ENCODE peak calls at places on chromosomes 6 and 20, in four cellular contexts. L is endothelial cell of umbilical vein, C is A549, R is K562. D is an unnamed sample.

GRCh38 chr6:1849686-1850580 is 240.2 kb downstream of the FOXC1 start:
- DNase-seq in L (peak), C (no peak), R (no peak), D (no peak)

GRCh38 chr6:108587258-108588059 is 26.7 kb downstream of the FOXO3 start:
- DNase-seq in L (peak), C (no peak), R (peak), D (no peak)

GRCh38 chr20:63127700-63128364 is 88.1 kb downstream of the YTHDF1 start:
- DNase-seq in L (no peak), C (no peak), R (no peak), D (peak)

GRCh38 chr6:98572579-98572978 is 261.8 kb upstream of the POU3F2 start:
- DNase-seq in L (no peak), C (no peak), R (no peak), D (no peak)

GRCh38 chr20:14093652-14094051 is 98.3 kb downstream of the MACROD2 start:
- DNase-seq in L (no peak), C (no peak), R (no peak), D (no peak)

GRCh38 chr20:13586133-13586532 is 52.6 kb downstream of the TASP1 start:
- DNase-seq in L (no peak), C (no peak), R (no peak), D (no peak)

GRCh38 chr20:62666736-62667529 is 24.6 kb downstream of the SLCO4A1 start:
- DNase-seq in L (peak), C (no peak), R (no peak), D (no peak)

GRCh38 chr20:60999256-60999655 is 252.8 kb upstream of the CDH4 start:
- DNase-seq in L (no peak), C (no peak), R (no peak), D (no peak)

GRCh38 chr6:64520050-64520449 is 884.4 kb downstream of the PHF3 start:
- DNase-seq in L (peak), C (peak), R (no peak), D (no peak)

GRCh38 chr6:9408718-9409117 is 973.4 kb upstream of the SLC35B3 start:
- DNase-seq in L (no peak), C (no peak), R (no peak), D (no peak)

GRCh38 chr6:14489445-14489844 is 371.9 kb downstream of the CD83 start:
- DNase-seq in L (no peak), C (no peak), R (no peak), D (no peak)

GRCh38 chr20:6235510-6235909 is 112.7 kb upstream of the FERMT1 start:
- DNase-seq in L (no peak), C (no peak), R (no peak), D (no peak)

GRCh38 chr6:126696921-126697693 is 357.2 kb downstream of the CENPW start:
- DNase-seq in L (no peak), C (no peak), R (no peak), D (no peak)

GRCh38 chr20:43973231-43973630 is 58.6 kb downstream of the TOX2 start:
- DNase-seq in L (no peak), C (no peak), R (no peak), D (no peak)

GRCh38 chr20:38737887-38738286 is 10.4 kb upstream of the ACTR5 start:
- DNase-seq in L (no peak), C (no peak), R (no peak), D (no peak)

GRCh38 chr6:4922488-4923037 is 81.3 kb downstream of the RPP40 start:
- DNase-seq in L (peak), C (no peak), R (no peak), D (no peak)

GRCh38 chr6:41452763-41453162 is 93.4 kb upstream of the FOXP4 start:
- DNase-seq in L (no peak), C (no peak), R (no peak), D (no peak)

GRCh38 chr20:37534401-37535157 is 6.9 kb upstream of the BLCAP start:
- DNase-seq in L (peak), C (peak), R (peak), D (no peak)

GRCh38 chr6:135325624-135326424 is 144.7 kb downstream of the MYB start:
- DNase-seq in L (no peak), C (no peak), R (peak), D (no peak)

GRCh38 chr6:42410861-42411260 is 40.9 kb downstream of the TRERF1 start:
- DNase-seq in L (no peak), C (no peak), R (no peak), D (no peak)

GRCh38 chr6:70103798-70104197 is 199.1 kb downstream of the COL9A1 start:
- DNase-seq in L (no peak), C (no peak), R (peak), D (peak)

GRCh38 chr6:116685437-116685993 is 4.5 kb downstream of the KPNA5 start:
- DNase-seq in L (no peak), C (no peak), R (no peak), D (no peak)

GRCh38 chr6:163530406-163530805 is 115.9 kb downstream of the QKI start:
- DNase-seq in L (no peak), C (no peak), R (no peak), D (no peak)

GRCh38 chr20:49297605-49298530 is 20.0 kb upstream of the ZNFX1 start:
- DNase-seq in L (no peak), C (no peak), R (no peak), D (no peak)

GRCh38 chr6:125612400-125612846 is 137.0 kb upstream of the HEY2 start:
- DNase-seq in L (no peak), C (no peak), R (no peak), D (no peak)

GRCh38 chr6:110053395-110054240 is 75.5 kb downstream of the GPR6 start:
- DNase-seq in L (peak), C (peak), R (peak), D (no peak)

GRCh38 chr20:63734946-63735858 is 1.3 kb upstream of the LIME1 start:
- DNase-seq in L (no peak), C (no peak), R (no peak), D (no peak)

DNA sequence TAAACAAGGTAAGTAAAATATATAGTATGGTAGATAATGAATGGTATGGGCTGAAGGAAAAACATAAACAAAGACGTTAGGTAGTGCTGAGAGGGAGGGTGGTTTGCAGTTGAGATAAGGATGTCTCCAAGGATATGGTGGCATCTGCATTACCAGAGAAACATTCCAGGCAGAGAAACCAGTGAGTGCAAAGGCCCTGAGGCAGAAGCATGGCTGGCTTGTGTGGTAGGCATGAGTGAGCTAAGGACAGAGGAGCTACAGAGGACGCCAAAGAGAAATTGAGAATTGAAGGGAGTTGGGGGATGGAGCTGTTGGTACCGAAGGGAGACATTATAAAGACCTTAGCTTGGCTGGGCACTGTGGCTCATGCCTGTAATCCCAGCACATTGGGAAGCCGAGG is 18.4 kb upstream of the TFAP2A start:
- DNase-seq in L (no peak), C (no peak), R (no peak), D (no peak)
- TF ChIP-seq JUN in L (no peak), C (no peak), R (no peak), D (no peak)

DNA sequence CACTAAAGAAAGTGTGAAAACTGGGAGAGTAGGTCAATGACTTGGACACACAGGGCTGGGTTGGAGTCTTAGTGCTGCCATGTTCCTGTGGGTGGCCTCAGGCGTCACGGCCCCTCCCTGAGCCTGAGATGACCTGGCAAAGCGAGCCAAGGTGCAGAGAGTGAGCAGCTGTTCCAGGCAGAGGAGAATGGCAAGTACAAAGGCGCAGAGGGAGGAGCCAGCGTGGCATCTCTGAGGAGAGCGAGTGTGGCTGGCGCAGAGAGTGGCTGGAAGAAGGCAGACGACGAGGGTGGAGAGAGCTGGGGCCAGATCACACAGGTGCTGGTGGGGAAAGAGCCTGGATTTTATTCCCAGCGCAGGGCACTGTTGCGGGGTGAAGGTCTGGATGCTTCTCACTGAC is 20.6 kb upstream of the CHMP4B start:
- DNase-seq in L (no peak), C (no peak), R (no peak), D (no peak)
- TF ChIP-seq JUN in L (no peak), C (no peak), R (no peak), D (no peak)

DNA sequence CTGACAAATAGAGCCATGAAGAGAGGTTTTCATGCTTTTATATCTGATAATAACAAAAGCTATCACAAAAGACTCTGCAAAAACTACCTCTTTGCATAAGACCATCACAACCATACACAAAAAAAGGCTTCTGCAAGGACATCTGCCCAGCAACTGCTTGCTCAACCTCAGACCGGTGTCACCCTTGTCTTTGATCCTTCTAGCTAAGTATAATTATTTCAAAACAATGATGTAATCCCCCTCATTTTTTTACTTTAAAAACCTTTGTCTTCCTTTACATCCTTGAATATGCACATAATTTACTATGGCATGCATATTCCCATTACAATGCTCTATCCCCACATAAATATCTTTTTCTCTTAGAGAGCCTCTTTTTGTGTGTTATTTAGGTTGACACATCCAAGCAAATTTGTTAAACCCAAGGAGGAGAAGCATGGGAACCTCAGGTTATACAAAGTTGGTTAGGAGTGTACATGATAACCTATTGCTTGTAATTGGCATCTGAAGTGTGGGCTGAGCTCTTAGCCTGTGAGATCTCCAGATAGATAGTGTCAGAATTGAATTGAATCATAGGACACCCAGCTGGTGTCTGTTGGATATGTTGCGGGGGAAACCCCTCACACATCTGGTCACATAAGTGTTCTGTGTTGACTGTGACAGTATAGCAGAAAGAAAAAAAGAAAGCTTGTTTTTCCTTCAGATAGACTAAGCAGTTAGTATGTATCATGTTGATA is 20.7 kb upstream of the CGA start:
- DNase-seq in L (no peak), C (no peak), R (no peak), D (no peak)
- TF ChIP-seq JUN in L (no peak), C (no peak), R (no peak), D (no peak)

GRCh38 chr20:57927376-57927775 is 217.6 kb upstream of the PMEPA1 start:
- DNase-seq in L (no peak), C (no peak), R (no peak), D (no peak)
- TF ChIP-seq JUN in L (no peak), C (no peak), R (no peak), D (no peak)

GRCh38 chr20:1086273-1087213 is 31.9 kb upstream of the PSMF1 start:
- DNase-seq in L (no peak), C (no peak), R (no peak), D (no peak)
- TF ChIP-seq JUN in L (no peak), C (no peak), R (no peak), D (no peak)

GRCh38 chr6:79570129-79570801 is 33.0 kb upstream of the LCA5 start:
- DNase-seq in L (peak), C (no peak), R (no peak), D (peak)
- TF ChIP-seq JUN in L (no peak), C (no peak), R (no peak), D (no peak)

D was measured in WTC11.